ENCODE peak calls at places on chromosomes 1 and 21, in four cellular contexts. S is activated T-helper 1 cell treated with Interleukin-2 at 50 U/mL for 16 hours, B is progenitor cell of endocrine pancreas, W is T-cell. T is an unnamed sample.

GRCh38 chr1:24952413-24952841 is 22.4 kb upstream of the RUNX3 start:
- DNase-seq in B (no peak), W (no peak), S (no peak), T (no peak)

GRCh38 chr1:172423336-172423735 is 2.9 kb downstream of the C1orf105 start:
- DNase-seq in B (no peak), S (no peak), W (no peak), T (no peak)

GRCh38 chr1:59022199-59022598 is 238.4 kb upstream of the JUN start:
- DNase-seq in S (no peak), B (no peak), W (no peak), T (no peak)

GRCh38 chr1:47656719-47657685 is 219.2 kb downstream of the FOXD2 start:
- DNase-seq in B (no peak), W (no peak), S (no peak), T (no peak)

GRCh38 chr21:44331650-44332306 is 7.4 kb downstream of the CFAP410 start:
- DNase-seq in S (no peak), B (no peak), W (no peak), T (no peak)

GRCh38 chr1:28199328-28200233 is 23.1 kb upstream of the PTAFR start:
- DNase-seq in B (no peak), W (peak), S (peak), T (no peak)

GRCh38 chr1:1610796-1611597 is 4.3 kb upstream of the MIB2 start:
- DNase-seq in W (no peak), S (no peak), B (no peak), T (no peak)

GRCh38 chr1:94607398-94607797 is 65.8 kb upstream of the F3 start:
- DNase-seq in S (no peak), B (no peak), W (no peak), T (no peak)

GRCh38 chr1:35857830-35858229 is 25.2 kb upstream of the AGO1 start:
- DNase-seq in B (no peak), W (no peak), S (no peak), T (no peak)